ENCODE peak calls at places on chromosomes 2 and 18, in ten cellular contexts. G is A549, K is SK-N-SH, D is stomach, U is transverse colon, R is K562, N is ovary, V is sigmoid colon, I is upper lobe of left lung, P is GM12878. F is an unnamed sample. For H3K4me1, the result is how much of the 10 kb centered on the place peaks cover.

GRCh38 chr2:30450025-30450424 is 3.0 kb downstream of the LCLAT1 start:
- DNase-seq in N (no peak), V (no peak), D (no peak), K (no peak), G (no peak), P (no peak), R (no peak), I (no peak), U (no peak), F (no peak)

GRCh38 chr2:127884436-127884835 is 1.3 kb downstream of the AMMECR1L start:
- DNase-seq in I (no peak), U (peak), P (no peak), R (no peak), V (no peak), K (no peak), N (peak), D (no peak), G (no peak), F (no peak)

GRCh38 chr2:29528891-29529520 is 392.4 kb downstream of the ALK start:
- DNase-seq in P (no peak), D (peak), G (no peak), R (no peak), U (peak), V (no peak), N (no peak), K (no peak), I (peak), F (no peak)

GRCh38 chr2:41966431-41966893 is 81.4 kb upstream of the PKDCC start:
- DNase-seq in R (no peak), K (no peak), D (peak), I (peak), U (peak), G (peak), P (no peak), V (peak), N (peak), F (peak)

GRCh38 chr2:4725618-4726017 is 966.6 kb upstream of the SOX11 start:
- DNase-seq in K (no peak), D (no peak), P (no peak), R (no peak), U (no peak), G (no peak), V (no peak), N (no peak), I (no peak), F (no peak)

GRCh38 chr2:39407516-39408296 is 29.4 kb downstream of the MAP4K3 start:
- DNase-seq in V (no peak), U (no peak), D (no peak), G (no peak), K (no peak), I (no peak), R (no peak), P (no peak), N (no peak), F (no peak)

GRCh38 chr2:17813015-17813741 is 3.1 kb upstream of the MSGN1 start:
- DNase-seq in D (no peak), K (no peak), V (no peak), G (no peak), R (no peak), P (no peak), U (no peak), I (no peak), N (no peak), F (no peak)

GRCh38 chr2:171893196-171893823 is 734 bp downstream of the SLC25A12 start:
- DNase-seq in N (no peak), V (no peak), D (no peak), P (no peak), R (peak), K (peak), U (no peak), G (no peak), I (no peak), F (no peak)

GRCh38 chr2:85018049-85018447 is 47.1 kb downstream of the KCMF1 start:
- DNase-seq in D (no peak), G (no peak), V (no peak), R (no peak), N (no peak), U (no peak), K (no peak), I (no peak), P (no peak), F (no peak)

GRCh38 chr18:76459312-76459686 is 35.7 kb downstream of the ZNF516 start:
- DNase-seq in N (no peak), I (no peak), V (peak), K (no peak), D (no peak), U (no peak), R (no peak), P (no peak), G (no peak), F (no peak)

GRCh38 chr2:152676461-152676860 is 40.8 kb downstream of the PRPF40A start:
- DNase-seq in I (no peak), V (no peak), D (no peak), N (no peak), K (no peak), P (no peak), G (no peak), R (no peak), U (no peak), F (no peak)

GRCh38 chr2:241154915-241155314 is 4.6 kb downstream of the PPP1R7 start:
- DNase-seq in D (no peak), I (no peak), V (no peak), P (no peak), G (no peak), N (no peak), K (no peak), U (no peak), R (no peak), F (no peak)

GRCh38 chr2:239035361-239035814 is 187.5 kb downstream of the TWIST2 start:
- DNase-seq in R (peak), K (peak), I (peak), V (peak), G (peak), N (peak), D (peak), P (no peak), U (peak), F (peak)

GRCh38 chr2:32553829-32554432 is 73.9 kb upstream of the TTC27 start:
- DNase-seq in G (peak), D (no peak), P (peak), U (no peak), K (peak), R (peak), I (no peak), N (no peak), V (no peak), F (peak)

GRCh38 chr2:105405291-105405690 is 6.4 kb upstream of the FHL2 start:
- DNase-seq in R (no peak), P (no peak), D (no peak), V (no peak), N (no peak), U (no peak), K (no peak), I (no peak), G (no peak), F (no peak)

GRCh38 chr18:7735606-7736175 is 168.6 kb downstream of the PTPRM start:
- DNase-seq in G (no peak), U (no peak), K (no peak), R (no peak), N (no peak), V (no peak), D (no peak), I (no peak), P (no peak), F (no peak)

GRCh38 chr18:42675810-42676209 is 439.7 kb downstream of the RIT2 start:
- DNase-seq in N (no peak), K (no peak), I (no peak), U (no peak), R (no peak), P (no peak), G (no peak), D (no peak), V (no peak), F (no peak)

GRCh38 chr2:202510911-202511310 is 123.9 kb upstream of the FAM117B start:
- DNase-seq in I (no peak), U (no peak), P (no peak), D (no peak), K (no peak), N (no peak), V (no peak), R (no peak), G (no peak), F (no peak)

GRCh38 chr2:240640939-240641338 is 15.7 kb downstream of the GPR35 start:
- DNase-seq in K (peak), R (peak), G (peak), D (peak), P (no peak), U (peak), I (peak), N (no peak), V (peak), F (no peak)

GRCh38 chr2:238872628-238873400 is 24.9 kb downstream of the TWIST2 start:
- DNase-seq in K (no peak), V (no peak), R (no peak), P (no peak), N (peak), G (no peak), D (no peak), U (no peak), I (no peak), F (no peak)

DNA sequence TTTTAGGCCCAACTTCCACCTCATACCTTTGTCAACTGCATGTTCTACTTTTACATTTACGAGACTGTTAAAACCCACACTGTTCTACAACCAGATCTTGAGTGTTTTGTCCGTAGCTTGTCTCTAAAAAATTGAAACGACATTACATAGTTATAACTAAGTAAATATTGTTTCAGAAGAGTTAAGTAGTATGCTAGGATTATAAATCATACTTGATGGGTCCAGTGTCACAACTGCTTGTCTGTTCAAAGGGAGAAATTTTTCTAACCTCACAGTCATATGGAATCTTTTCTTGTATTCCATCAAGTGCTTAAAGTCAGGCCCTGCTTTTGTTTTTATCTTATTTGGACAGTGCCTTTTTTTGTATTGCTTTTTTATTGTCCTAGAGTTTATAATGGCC is 4.3 kb downstream of the GMCL1 start:
- DNase-seq in P (no peak), I (no peak), D (no peak), R (no peak), K (no peak), G (no peak), N (no peak), V (no peak), U (no peak), F (no peak)
- H3K4me3 ChIP-seq in P (peak), I (no peak), D (no peak), R (no peak), K (no peak), G (no peak), N (no peak), V (no peak), U (no peak), F (no peak)

GRCh38 chr18:44698518-44698917 is 17.8 kb downstream of the SETBP1 start:
- DNase-seq in V (peak), G (no peak), U (no peak), K (no peak), N (no peak), R (no peak), D (no peak), P (no peak), I (no peak), F (no peak)

GRCh38 chr18:44697315-44697714 is 16.6 kb downstream of the SETBP1 start:
- DNase-seq in K (no peak), N (no peak), I (no peak), P (no peak), G (no peak), D (no peak), V (no peak), U (no peak), R (no peak), F (no peak)

GRCh38 chr18:44700652-44701051 is 20.0 kb downstream of the SETBP1 start:
- DNase-seq in G (no peak), I (no peak), R (no peak), D (peak), U (peak), V (peak), N (peak), K (no peak), P (no peak), F (no peak)

GRCh38 chr18:44701227-44701626 is 20.5 kb downstream of the SETBP1 start:
- DNase-seq in V (peak), R (no peak), U (no peak), I (no peak), N (peak), D (no peak), K (no peak), P (no peak), G (no peak), F (no peak)

DNA sequence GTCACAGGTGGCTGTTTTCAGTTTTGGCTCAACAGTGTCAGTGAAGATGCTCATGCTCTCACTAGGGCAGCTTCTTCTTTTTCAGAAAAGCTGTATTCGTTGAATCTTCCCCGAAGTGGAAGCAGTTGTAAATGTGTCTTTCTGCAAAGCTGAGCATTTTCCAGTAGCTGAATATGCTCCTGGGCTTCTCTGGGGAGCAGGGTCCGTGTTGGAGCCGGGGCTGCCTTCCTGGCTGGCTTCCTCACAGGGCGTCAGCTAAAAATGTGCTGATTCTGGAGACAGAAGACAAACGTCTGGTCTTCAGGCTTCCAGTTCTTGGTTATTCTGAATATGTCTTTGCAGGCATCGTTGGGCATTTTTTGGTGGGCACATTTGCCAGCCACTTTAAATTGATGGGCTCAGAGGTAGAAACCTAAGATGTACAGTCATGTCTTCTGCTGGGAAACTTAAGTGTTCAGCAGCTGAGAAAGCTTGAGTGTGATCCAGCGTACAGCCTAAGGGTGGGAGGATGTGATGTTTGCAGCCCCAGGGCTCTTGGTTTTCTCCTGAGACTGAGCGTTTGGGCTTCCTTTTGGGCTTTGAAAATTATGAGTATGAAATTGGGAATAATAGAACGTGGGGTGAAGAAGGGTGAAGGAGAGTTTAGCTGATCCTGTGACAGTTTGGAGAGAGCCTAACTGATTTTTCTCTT is 19.0 kb downstream of the SETBP1 start:
- DNase-seq in K (no peak), R (no peak), N (no peak), V (peak), U (no peak), P (no peak), I (no peak), D (no peak), G (no peak), F (no peak)
- H3K4me1 ChIP-seq in K (under half), R (under half), N (under half), V (under half), U (under half), P (under half), I (under half), D (under half), G (under half), F (under half)

DNA sequence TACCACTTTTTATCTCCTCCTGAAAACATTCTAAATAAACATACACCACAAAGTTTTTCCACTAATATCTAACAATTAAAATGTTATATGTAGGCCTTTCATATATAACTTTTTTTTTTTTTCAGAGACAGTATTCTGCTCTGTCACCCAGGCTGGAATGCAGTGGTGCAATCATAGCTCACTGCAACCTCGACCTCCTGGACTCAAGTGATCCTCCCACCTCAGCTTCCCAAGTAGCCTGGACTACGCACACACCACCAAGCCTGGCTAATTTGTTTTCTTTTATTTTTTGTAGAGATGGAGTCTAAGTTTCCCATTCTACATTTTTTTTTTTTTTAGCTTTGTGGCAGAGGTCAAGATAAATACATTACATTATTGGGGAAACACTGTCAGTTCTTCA is 1612.6 kb upstream of the NXPH2 start:
- DNase-seq in P (no peak), K (no peak), R (no peak), D (no peak), U (no peak), I (no peak), V (no peak), N (no peak), G (no peak), F (no peak)
- TF ChIP-seq EP300 in P (no peak), K (no peak), R (no peak), D (no peak), U (no peak), I (no peak), V (no peak), N (no peak), G (no peak), F (no peak)

GRCh38 chr2:233055362-233055761 is 4.8 kb upstream of the INPP5D start:
- DNase-seq in P (no peak), D (no peak), K (no peak), R (no peak), I (no peak), V (no peak), N (no peak), U (no peak), G (no peak), F (no peak)

GRCh38 chr2:233051241-233052149 is 8.6 kb upstream of the INPP5D start:
- DNase-seq in R (peak), K (no peak), U (no peak), I (peak), P (no peak), D (no peak), V (no peak), G (no peak), N (peak), F (no peak)

GRCh38 chr2:233056961-233057605 is 3.1 kb upstream of the INPP5D start:
- DNase-seq in I (no peak), K (no peak), N (no peak), R (no peak), U (no peak), V (peak), P (no peak), G (no peak), D (peak), F (no peak)

GRCh38 chr2:233058717-233059546 is 1.2 kb upstream of the INPP5D start:
- DNase-seq in K (no peak), V (peak), P (no peak), G (no peak), R (no peak), U (no peak), D (peak), I (no peak), N (no peak), F (no peak)

GRCh38 chr2:233053928-233054774 is 6.0 kb upstream of the INPP5D start:
- DNase-seq in V (peak), K (peak), G (peak), D (peak), U (peak), R (peak), P (no peak), I (peak), N (no peak), F (no peak)
- H3K4me3 ChIP-seq in V (no peak), K (peak), G (no peak), D (no peak), U (no peak), R (no peak), P (no peak), I (no peak), N (no peak), F (no peak)

GRCh38 chr2:204977914-204978313 is 432.6 kb downstream of the PARD3B start:
- DNase-seq in R (no peak), P (no peak), U (no peak), G (no peak), K (no peak), I (no peak), D (no peak), N (no peak), V (no peak), F (no peak)
- H3K4me1 ChIP-seq in R (under half), P (under half), U (under half), G (under half), K (under half), I (under half), D (under half), N (under half), V (under half), F (under half)

DNA sequence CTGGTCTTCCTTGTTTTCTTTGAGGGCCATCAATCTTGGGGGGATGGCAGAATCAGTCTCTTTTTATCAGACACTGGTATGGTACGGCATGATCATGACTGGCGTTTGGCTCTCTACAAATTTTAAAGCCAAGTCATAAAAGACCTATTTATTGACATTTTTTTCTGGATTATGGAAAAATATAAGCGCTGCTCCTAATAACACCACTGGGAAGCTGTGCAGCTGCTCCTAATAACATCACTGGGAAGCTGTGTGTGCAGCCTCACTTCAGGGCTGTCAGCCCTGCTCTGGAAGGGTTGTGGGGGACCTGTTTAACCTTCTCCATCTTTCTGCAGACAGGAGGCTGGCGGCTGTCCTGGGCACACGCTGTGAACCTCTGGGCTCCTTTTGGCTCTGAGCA is 88.9 kb downstream of the SNTG2 start:
- DNase-seq in N (no peak), G (no peak), K (no peak), R (no peak), U (no peak), I (no peak), P (no peak), V (no peak), D (no peak), F (no peak)
- TF ChIP-seq EP300 in N (no peak), G (no peak), K (no peak), R (no peak), U (no peak), I (no peak), P (no peak), V (no peak), D (no peak), F (no peak)

GRCh38 chr2:43101751-43102150 is 124.7 kb downstream of the ZFP36L2 start:
- DNase-seq in I (no peak), V (peak), G (no peak), R (no peak), P (no peak), N (no peak), D (no peak), U (no peak), K (no peak), F (no peak)
- H3K4me3 ChIP-seq in I (peak), V (peak), G (no peak), R (no peak), P (no peak), N (no peak), D (peak), U (peak), K (no peak), F (peak)

GRCh38 chr2:61688369-61689334 is 150.5 kb upstream of the XPO1 start:
- DNase-seq in R (no peak), V (no peak), P (no peak), D (no peak), U (no peak), I (no peak), G (no peak), N (no peak), K (no peak), F (no peak)
- H3K4me1 ChIP-seq in R (under half), V (under half), P (under half), D (under half), U (under half), I (under half), G (under half), N (under half), K (under half), F (under half)

DNA sequence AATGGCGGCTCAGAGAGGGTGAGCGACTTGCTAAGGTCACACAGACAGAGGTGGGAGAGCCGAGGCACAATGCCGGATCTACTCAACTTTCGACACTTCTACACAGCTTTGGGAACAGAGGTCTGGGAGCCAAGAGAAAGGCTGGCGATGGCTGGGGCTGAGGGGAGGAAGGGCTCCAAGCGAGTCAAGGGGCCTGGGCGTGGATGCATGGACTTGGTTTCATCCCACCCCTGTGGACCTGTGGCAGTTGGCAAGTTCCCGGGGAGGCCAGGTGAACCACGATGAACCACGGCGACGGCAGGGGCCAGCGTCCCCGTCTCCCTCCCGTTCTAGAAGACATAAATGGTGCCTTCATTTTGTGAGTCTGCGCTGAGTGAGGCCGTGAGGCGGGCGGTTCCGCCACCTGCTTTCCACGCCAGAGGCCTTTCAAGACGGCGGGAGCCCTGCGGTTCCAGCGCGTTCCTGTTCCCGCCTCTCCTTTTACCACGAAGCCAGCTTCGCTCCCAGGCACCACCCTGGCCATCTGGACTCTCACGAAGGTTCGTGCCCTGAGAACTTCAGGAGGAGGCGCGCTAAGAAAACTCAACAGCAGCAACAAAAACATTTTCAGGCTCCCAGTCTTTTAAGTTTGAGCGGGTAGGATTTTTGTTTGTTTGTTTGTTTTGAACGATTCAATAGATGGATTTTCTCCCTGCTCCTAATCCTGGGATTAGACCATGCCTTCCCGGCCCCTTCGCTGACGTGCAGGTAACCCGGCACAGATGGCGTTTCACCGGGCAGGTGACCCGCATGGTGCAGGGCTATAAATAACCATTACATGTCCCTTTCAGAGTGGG is 46.6 kb downstream of the EDAR start:
- DNase-seq in U (no peak), V (no peak), R (no peak), P (no peak), G (no peak), D (no peak), N (no peak), I (no peak), K (no peak), F (no peak)
- TF ChIP-seq EP300 in U (no peak), V (no peak), R (no peak), P (no peak), G (no peak), D (no peak), N (no peak), I (no peak), K (no peak), F (no peak)